ENCODE peak calls at places on chromosomes 6 and 20, in four cellular contexts. U, S, O and Y are unnamed samples.

GRCh38 chr6:116278853-116279231 is 888 bp downstream of the TSPYL1 start:
- DNase-seq in U (no peak), S (no peak), O (no peak), Y (no peak)

GRCh38 chr20:58518387-58518786 is 3.2 kb upstream of the APCDD1L start:
- DNase-seq in U (no peak), S (no peak), O (no peak), Y (no peak)

GRCh38 chr6:96013531-96013930 is 2.2 kb upstream of the FUT9 start:
- DNase-seq in U (no peak), S (no peak), O (no peak), Y (no peak)

GRCh38 chr6:156720739-156721714 is 56.2 kb upstream of the ARID1B start:
- DNase-seq in U (peak), S (no peak), O (peak), Y (no peak)

GRCh38 chr20:9220874-9221547 is 152.1 kb downstream of the PLCB4 start:
- DNase-seq in U (no peak), S (no peak), O (no peak), Y (no peak)

GRCh38 chr20:15802020-15802419 is 771.2 kb downstream of the KIF16B start:
- DNase-seq in U (no peak), S (no peak), O (no peak), Y (no peak)

GRCh38 chr20:17936791-17937687 is 31.6 kb downstream of the SNX5 start:
- DNase-seq in U (peak), S (no peak), O (peak), Y (no peak)

GRCh38 chr6:126955621-126956020 is 162.8 kb upstream of the RSPO3 start:
- DNase-seq in U (no peak), S (no peak), O (no peak), Y (no peak)

GRCh38 chr6:251920-252319 is 40.4 kb upstream of the DUSP22 start:
- DNase-seq in U (no peak), S (no peak), O (no peak), Y (no peak)

GRCh38 chr6:14910692-14911547 is 334.9 kb upstream of the JARID2 start:
- DNase-seq in U (peak), S (no peak), O (peak), Y (no peak)

GRCh38 chr6:88982720-88983119 is 19.3 kb upstream of the RNGTT start:
- DNase-seq in U (peak), S (peak), O (no peak), Y (no peak)

GRCh38 chr6:135651964-135652755 is 154.6 kb upstream of the AHI1 start:
- DNase-seq in U (no peak), S (no peak), O (no peak), Y (no peak)

GRCh38 chr6:13303668-13304017 is 24.7 kb downstream of the TBC1D7 start:
- DNase-seq in U (peak), S (no peak), O (peak), Y (peak)

DNA sequence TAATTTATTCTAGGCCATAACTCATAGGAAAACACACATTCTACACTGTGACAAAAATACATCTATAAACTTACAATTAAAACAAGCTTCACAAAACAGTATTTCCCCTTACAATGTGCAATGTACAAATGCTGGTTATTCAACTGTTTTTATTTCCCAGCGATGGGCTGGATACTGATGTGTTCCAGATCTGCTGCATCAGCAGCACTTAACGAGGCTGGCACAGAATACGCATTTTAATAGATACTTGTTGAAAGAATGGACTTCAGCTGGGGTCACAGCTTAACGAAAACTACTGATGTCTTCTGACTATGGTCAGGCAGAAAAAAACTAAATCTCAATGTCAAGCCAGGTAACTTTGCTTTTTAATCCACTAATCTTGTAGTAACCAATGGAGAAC is 70.9 kb downstream of the B4GALT5 start:
- DNase-seq in U (no peak), S (no peak), O (no peak), Y (no peak)
- H3K27ac ChIP-seq in U (no peak), S (no peak), O (peak), Y (no peak)

DNA sequence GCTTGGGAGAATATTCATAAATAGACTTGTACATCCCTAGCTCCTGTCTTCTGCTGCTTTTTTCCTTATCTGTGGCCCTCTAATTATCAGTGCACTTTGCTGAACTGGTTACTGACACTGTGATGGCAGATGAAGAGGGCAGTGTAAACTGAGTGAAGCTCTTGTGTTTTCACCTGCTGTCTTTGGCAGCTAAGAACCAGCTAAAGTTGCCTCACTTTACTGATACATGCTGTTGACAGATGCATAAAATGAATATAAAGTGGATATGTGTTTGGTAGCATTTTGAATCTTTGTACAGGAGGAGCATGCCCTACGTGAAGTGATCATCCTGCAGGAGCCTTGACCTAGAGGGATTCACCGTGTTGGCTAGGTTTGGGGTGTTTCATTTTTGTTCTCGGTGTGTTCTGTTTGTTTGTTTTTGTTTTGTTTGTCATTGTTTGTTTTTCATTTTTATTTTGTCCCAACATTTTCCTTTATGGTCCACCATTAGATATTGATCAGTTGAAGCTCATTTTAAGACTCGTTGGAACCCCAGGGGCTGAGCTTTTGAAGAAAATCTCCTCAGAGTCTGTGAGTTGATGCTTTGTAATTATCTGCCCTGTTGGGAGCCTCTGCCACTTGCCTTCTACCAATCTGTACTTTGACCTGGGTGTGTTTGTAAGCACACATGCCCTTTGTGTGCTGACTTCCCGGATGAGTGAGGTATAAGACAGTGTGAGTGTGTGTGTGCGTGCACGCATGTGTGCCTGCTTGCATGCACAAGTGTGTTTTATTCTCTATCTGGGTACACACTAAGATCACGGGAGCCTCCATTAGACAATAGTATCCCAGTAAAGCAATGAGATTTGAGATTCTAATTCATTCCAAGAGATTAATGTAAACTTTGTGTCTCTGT is 34.6 kb upstream of the MAPK13 start:
- DNase-seq in U (peak), S (no peak), O (peak), Y (no peak)
- TF ChIP-seq CTCF in U (no peak), S (no peak), O (peak), Y (no peak)

GRCh38 chr6:39312912-39313525 is 1.2 kb downstream of the KCNK17 start:
- DNase-seq in U (no peak), S (no peak), O (no peak), Y (no peak)
- TF ChIP-seq POLR2AphosphoS5 in U (no peak), S (no peak), O (no peak), Y (no peak)

DNA sequence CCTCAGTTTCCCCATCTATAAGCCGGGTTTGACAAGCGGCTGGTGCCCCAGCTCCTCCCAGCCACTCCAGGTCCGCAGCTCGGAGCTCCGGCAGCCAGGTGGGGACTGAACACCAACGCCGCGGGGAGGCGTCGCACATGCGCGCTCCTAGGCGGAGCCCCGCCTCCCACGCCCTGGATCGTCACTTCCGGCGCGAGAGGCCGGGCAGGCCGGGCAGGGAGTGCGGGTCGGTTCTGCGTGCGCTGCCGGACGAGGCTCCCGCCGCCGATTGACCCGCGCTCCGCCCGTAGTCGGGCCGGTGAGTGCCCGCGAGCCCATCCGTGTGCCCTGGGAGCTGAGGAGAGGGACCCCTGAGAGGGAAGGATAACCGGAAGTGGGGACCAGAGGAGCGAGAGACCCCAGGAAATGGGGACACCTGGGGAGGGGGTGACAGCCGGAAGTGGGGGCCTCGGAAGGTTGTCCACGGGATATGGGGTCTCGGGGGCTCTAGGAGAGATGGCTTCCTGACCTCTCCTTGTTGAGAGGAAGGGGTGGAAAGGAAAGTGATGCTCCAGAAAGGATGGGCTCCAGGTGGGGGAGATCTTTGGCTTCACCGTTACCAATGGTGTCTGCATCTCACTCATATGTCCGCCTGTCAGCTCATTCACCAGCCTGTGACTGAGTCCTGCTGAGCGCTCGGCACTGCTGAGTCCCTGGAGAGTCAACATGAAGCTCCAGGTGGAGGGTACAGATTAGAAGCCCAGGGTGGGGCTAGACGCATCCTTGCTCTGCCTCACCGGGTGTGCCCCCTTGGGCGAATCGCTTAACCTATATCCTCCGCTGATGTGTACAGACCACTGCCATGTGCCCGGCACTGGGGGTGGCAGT is at the start of gene TTPAL:
- DNase-seq in U (peak), S (peak), O (peak), Y (peak)
- H3K27ac ChIP-seq in U (peak), S (peak), O (peak), Y (peak)

DNA sequence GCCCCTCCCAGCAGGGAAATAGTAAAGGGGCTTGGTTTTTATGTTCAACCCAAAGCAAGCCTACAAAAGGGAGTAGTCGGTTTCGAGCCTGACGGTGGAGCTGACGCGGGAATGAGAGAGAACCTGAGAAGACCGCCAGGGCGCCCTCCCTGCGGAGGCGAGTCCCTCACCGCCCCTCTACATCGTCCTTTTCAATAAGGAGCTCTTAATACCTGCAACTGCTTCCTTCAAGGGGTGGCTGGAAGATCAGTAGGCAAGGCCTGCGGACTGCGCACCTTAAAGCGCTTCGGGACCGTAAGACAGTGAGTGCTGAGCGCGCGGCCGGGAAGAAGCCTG is 709 bp upstream of the ZNF76 start:
- DNase-seq in U (peak), S (peak), O (no peak), Y (peak)
- TF ChIP-seq CTCF in U (no peak), S (no peak), O (no peak), Y (no peak)

GRCh38 chr20:37335642-37336368 is 10.1 kb upstream of the SRC start:
- DNase-seq in U (no peak), S (no peak), O (peak), Y (no peak)
- TF ChIP-seq POLR2AphosphoS5 in U (no peak), S (no peak), O (no peak), Y (no peak)

DNA sequence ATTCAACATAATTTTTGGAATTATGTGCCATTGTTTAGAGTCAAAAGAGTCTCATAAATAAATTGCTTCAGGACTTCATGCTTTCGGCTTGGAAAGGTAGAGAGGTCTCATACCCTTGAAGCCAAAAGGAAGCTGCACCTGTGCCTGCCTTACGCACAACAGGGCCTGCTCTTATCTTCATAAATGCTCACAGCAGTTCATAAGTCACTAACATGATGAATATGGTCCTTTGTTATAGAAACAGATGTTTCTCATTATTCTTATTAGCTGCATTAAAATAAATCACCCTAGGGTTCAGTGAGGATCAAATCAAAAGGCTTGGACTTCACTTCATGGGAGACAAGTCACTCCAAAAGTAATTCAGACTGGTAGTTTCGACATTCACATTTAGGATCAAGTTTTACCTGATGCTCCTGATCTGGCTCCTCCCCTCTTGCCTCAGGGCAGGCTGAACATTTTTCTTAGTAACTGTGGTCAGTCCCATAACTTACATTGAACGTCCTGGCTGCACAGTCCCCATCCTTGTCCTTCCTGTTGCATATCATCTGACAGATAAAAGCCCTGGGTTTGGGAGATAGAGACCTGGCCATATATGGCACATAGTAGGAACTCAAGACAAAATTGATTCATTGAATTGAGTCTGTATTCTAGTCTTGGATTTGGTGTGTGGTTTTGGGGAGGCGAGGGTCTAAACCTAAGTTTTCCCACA is 20.7 kb upstream of the SH3BGRL2 start:
- DNase-seq in U (no peak), S (no peak), O (no peak), Y (no peak)
- H3K27ac ChIP-seq in U (peak), S (no peak), O (peak), Y (no peak)

GRCh38 chr6:84551797-84552196 is 212.6 kb downstream of the TBX18 start:
- DNase-seq in U (no peak), S (no peak), O (no peak), Y (no peak)

GRCh38 chr6:84547341-84547794 is 217.0 kb downstream of the TBX18 start:
- DNase-seq in U (no peak), S (no peak), O (no peak), Y (no peak)

GRCh38 chr6:84546427-84546914 is 217.9 kb downstream of the TBX18 start:
- DNase-seq in U (no peak), S (no peak), O (no peak), Y (peak)

GRCh38 chr6:84553527-84553926 is 210.9 kb downstream of the TBX18 start:
- DNase-seq in U (no peak), S (no peak), O (no peak), Y (no peak)

GRCh38 chr6:84549912-84550311 is 214.5 kb downstream of the TBX18 start:
- DNase-seq in U (no peak), S (no peak), O (no peak), Y (no peak)
- TF ChIP-seq CTCF in U (no peak), S (peak), O (no peak), Y (no peak)

GRCh38 chr6:36739947-36740817 is 42.6 kb downstream of the RAB44 start:
- DNase-seq in U (no peak), S (no peak), O (no peak), Y (no peak)

GRCh38 chr6:36734486-36735060 is 36.9 kb downstream of the RAB44 start:
- DNase-seq in U (no peak), S (no peak), O (no peak), Y (no peak)

GRCh38 chr6:36738108-36738507 is 40.5 kb downstream of the RAB44 start:
- DNase-seq in U (no peak), S (no peak), O (no peak), Y (no peak)

GRCh38 chr6:36735110-36735971 is 37.7 kb downstream of the RAB44 start:
- DNase-seq in U (peak), S (no peak), O (peak), Y (peak)

DNA sequence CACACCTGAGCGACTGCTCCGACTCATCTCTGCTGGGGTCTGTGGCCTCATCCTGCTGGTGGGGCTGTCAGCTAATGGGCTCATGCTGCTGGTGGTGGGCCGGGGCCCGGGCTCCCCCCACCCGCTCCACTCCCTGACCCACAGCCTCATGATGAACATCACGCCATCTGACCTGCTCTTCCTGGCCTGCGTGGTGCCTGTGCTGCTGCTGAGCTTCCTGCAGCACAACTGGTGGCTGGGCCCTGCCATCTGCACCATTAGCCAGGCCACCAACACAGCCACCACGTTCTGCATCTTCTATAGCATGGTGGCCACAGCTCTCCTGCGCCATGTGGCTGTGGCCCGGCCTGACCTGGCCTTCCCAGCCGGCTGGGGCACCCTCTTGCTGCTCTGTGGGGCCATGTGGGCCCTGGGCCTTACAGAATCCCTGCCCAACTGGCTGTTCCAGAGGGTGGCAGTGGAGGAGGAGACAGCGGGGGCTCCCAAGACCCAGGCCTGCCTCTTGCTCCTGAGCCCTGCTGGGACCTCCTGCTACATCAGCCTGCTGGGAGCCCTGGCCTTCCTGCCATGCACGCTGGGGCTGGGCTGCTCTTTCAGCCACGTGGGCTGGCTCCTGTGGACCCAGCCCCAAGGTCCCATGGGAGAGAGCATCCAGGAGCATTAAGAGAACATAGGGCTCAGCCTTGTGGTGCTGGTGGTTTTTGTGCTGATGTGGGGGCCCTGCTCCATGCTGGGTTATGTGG is 39.6 kb downstream of the RAB44 start:
- DNase-seq in U (no peak), S (no peak), O (no peak), Y (no peak)
- TF ChIP-seq POLR2AphosphoS5 in U (no peak), S (no peak), O (no peak), Y (no peak)

GRCh38 chr20:45918779-45919535 is 7.0 kb upstream of the PLTP start:
- DNase-seq in U (no peak), S (no peak), O (no peak), Y (no peak)
- H3K27ac ChIP-seq in U (peak), S (no peak), O (peak), Y (peak)